ENCODE peak calls at places on chromosome 2, in eight cellular contexts. K, Z, N, A, P, Q, S and L are unnamed samples.

GRCh38 chr2:95317123-95317500 is 20.0 kb downstream of the KCNIP3 start:
- DNase-seq in P (no peak), K (no peak), Q (no peak), Z (no peak), N (no peak), A (no peak), S (no peak), L (no peak)

GRCh38 chr2:9343524-9343923 is 79.8 kb downstream of the ITGB1BP1 start:
- DNase-seq in Z (no peak), N (no peak), Q (no peak), S (no peak), A (no peak), P (no peak), K (no peak), L (no peak)

GRCh38 chr2:188176626-188177025 is 115.0 kb upstream of the GULP1 start:
- DNase-seq in Q (no peak), Z (no peak), S (no peak), N (no peak), K (no peak), A (no peak), P (no peak), L (no peak)

GRCh38 chr2:196586511-196586991 is 53.0 kb upstream of the CCDC150 start:
- DNase-seq in Q (peak), A (no peak), Z (peak), N (no peak), P (no peak), K (no peak), S (no peak), L (no peak)

GRCh38 chr2:224775638-224776037 is 59.5 kb upstream of the CCDC195 start:
- DNase-seq in P (no peak), A (no peak), K (no peak), Q (no peak), N (no peak), S (no peak), Z (no peak), L (peak)

GRCh38 chr2:151032741-151033152 is 228.9 kb downstream of the RBM43 start:
- DNase-seq in S (no peak), A (no peak), Z (peak), Q (peak), P (no peak), K (no peak), N (no peak), L (no peak)

GRCh38 chr2:43269074-43269572 is 42.7 kb upstream of the ZFP36L2 start:
- DNase-seq in P (no peak), Z (peak), Q (peak), S (no peak), K (peak), N (peak), A (peak), L (peak)

GRCh38 chr2:36290306-36290705 is 65.3 kb upstream of the CRIM1 start:
- DNase-seq in K (no peak), A (no peak), Z (no peak), Q (no peak), P (no peak), S (no peak), N (no peak), L (no peak)

GRCh38 chr2:58428553-58429284 is 187.6 kb upstream of the FANCL start:
- DNase-seq in S (no peak), P (no peak), N (no peak), Q (no peak), A (peak), Z (no peak), K (peak), L (no peak)

GRCh38 chr2:9950521-9951271 is 797 bp upstream of the GRHL1 start:
- DNase-seq in Z (no peak), P (no peak), S (no peak), N (peak), Q (no peak), A (peak), K (peak), L (peak)

GRCh38 chr2:72981516-72981915 is 64.2 kb downstream of the EMX1 start:
- DNase-seq in A (no peak), S (no peak), Z (no peak), K (no peak), Q (no peak), P (no peak), N (no peak), L (peak)

GRCh38 chr2:23460228-23460627 is 75.2 kb downstream of the KLHL29 start:
- DNase-seq in S (peak), P (no peak), N (no peak), K (no peak), Q (peak), A (no peak), Z (peak), L (no peak)

GRCh38 chr2:159106105-159106504 is 137.7 kb downstream of the TANC1 start:
- DNase-seq in A (no peak), Z (no peak), P (no peak), Q (peak), N (no peak), K (no peak), S (no peak), L (no peak)

GRCh38 chr2:59727191-59727590 is 826.3 kb downstream of the BCL11A start:
- DNase-seq in S (no peak), P (no peak), Q (no peak), N (no peak), Z (no peak), A (no peak), K (no peak), L (no peak)

GRCh38 chr2:25980076-25980887 is 2.0 kb downstream of the KIF3C start:
- DNase-seq in P (no peak), A (no peak), Q (no peak), S (no peak), K (no peak), Z (no peak), N (no peak), L (no peak)
- H3K4me3 ChIP-seq in P (no peak), A (no peak), Q (no peak), S (no peak), K (no peak), Z (no peak), N (no peak), L (no peak)

GRCh38 chr2:3745901-3746300 is 42.5 kb downstream of the DCDC2C start:
- DNase-seq in P (no peak), K (no peak), Q (no peak), S (no peak), Z (no peak), A (no peak), N (no peak), L (no peak)
- H3K4me3 ChIP-seq in P (no peak), K (no peak), Q (no peak), S (no peak), Z (no peak), A (no peak), N (no peak), L (no peak)

DNA sequence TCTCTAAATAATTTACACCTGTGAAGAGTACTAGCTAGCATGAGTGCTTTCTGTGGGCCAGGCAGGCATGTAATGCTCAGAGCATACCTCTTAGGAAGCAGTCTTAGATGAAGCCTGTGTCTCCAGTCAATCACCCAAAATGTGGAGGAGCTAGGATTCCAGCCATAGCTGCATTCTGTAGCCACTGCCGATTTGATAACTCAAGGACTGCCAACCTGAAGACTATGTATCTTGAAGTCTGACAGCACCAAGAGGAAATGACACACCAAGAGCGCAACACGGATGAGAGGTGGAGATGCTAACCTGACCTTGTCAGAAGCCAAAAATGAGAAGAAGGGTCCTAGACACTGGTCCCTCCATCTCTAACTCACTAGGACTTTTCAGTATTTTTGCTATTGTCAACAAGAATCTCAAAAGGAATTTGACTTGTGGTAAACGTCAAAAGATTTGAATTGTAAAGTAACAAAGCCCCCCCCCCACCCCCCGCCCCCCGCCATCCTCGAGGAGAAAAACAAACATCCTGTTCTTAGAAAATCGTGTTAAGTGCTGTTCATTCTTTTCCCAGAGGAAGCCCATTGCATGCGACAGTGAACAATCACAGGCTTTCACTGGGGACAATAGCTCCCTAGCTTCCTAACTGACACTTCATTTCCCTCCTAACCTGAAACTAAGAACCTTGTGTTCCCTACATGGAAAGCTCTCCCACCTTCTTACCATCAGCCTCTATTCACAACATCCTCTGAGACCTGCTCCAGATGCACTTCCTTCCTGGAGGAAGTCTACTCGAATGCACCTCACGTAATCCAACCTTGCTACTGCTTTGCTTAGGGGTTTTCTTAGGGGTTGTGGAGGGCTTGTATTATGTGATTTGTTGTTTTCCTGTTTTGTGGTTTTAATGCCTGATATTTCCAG is 14.7 kb downstream of the CDC42EP3 start:
- DNase-seq in P (no peak), A (no peak), Z (peak), N (no peak), S (no peak), Q (no peak), K (no peak), L (no peak)
- H3K4me3 ChIP-seq in P (no peak), A (no peak), Z (no peak), N (no peak), S (no peak), Q (no peak), K (no peak), L (no peak)

DNA sequence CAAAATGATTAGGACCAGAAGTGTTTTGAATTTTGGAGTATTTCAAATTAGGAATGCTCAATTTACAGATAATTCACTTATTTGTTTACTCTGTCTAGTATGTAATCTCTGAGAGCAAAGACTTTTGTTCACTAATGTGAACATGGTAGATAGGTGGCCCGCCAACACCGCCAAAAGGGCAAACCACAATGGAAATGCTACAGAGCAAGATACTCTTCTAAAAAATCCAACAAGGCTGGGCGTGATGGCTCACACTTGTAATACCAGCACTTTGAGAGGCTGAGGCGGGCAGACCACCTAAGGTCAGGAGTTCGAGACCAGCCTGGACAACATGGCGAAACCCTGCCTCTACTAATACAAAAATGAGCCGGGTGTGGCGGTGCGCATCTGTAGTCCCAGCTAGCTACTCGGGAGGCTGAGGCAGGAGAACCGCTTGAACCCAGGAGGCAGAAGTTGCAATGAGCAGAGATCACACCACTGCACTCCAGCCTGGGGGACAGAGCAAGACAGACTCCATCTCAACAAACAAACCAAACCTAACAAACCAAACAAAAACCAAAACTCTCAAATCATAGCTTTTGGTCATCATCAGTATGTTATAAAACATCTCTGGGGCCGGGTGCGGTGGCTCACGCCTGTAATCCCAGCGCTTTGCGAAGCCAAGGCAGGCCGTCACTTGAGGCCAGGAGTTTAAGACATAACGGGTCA is 2.4 kb downstream of the CCT4 start:
- DNase-seq in A (no peak), Q (no peak), K (no peak), P (no peak), N (no peak), S (no peak), Z (no peak), L (no peak)
- H3K4me3 ChIP-seq in A (no peak), Q (peak), K (no peak), P (no peak), N (no peak), S (peak), Z (no peak), L (no peak)

DNA sequence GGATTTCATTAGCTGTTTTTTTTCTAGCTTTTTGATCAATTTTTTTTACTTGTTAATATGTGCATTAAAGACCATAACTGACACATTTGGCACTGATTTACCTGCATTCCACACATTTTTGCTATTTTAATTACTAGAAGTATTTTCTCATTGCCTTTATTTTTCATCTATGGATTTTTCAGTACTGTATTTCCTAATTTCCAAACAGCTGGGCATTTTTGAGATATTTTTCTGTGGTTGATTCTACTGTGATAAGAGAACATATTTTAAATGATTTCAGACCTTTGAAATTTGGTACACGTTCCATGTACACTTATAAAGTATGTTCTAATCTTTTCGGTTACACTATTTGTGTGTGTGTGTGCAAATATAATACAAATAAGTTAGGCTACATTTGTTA is 135.3 kb downstream of the PARD3B start:
- DNase-seq in Z (no peak), S (no peak), P (no peak), Q (no peak), K (no peak), N (no peak), A (no peak), L (no peak)
- H3K4me3 ChIP-seq in Z (no peak), S (no peak), P (no peak), Q (no peak), K (no peak), N (no peak), A (no peak), L (no peak)

GRCh38 chr2:98026292-98026691 is 30.5 kb upstream of the TMEM131 start:
- DNase-seq in S (no peak), K (no peak), Q (no peak), N (no peak), A (no peak), P (no peak), Z (no peak), L (peak)
- H3K4me3 ChIP-seq in S (no peak), K (no peak), Q (no peak), N (no peak), A (no peak), P (no peak), Z (no peak), L (no peak)

DNA sequence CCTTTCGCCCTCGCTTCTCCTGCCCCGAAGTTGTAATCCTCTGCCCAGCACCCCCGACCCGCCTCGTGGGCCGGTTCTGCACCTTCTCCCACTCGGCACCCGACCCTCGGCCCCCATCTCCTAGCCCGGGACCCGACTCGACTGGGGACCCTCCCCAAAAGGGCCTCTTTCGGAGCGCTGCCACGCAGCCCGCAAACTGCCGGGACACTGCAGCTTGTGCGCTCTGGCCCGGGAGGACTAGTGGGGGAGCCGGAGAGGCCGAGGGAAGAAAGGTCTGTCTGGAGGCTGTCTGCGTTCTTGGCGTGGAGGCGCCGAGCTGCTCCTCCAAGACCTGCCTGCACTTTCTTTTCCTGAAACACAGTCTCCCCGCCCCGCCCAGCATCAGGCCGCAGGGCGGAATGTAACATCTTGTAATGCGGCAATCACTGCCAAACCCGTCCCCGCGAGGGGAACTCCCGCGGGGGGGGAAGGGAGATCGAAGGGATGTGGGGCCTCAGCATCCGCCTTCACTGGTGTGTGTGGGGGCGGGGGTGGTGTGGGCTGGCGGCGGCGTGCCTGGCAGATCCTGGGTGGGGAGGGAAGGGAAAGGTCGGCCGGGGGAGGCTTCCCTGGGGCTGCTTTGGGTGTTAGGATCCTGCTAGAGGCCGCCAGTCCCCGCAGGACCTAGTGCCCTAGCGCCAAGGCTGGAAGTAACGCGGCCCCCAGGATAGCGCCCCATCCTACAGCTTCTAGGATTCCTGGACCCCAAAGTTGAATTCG is 7.4 kb downstream of the DLX2 start:
- DNase-seq in K (peak), S (no peak), P (peak), N (peak), A (peak), Z (peak), Q (peak), L (peak)
- H3K4me3 ChIP-seq in K (peak), S (peak), P (peak), N (peak), A (peak), Z (peak), Q (peak), L (peak)

DNA sequence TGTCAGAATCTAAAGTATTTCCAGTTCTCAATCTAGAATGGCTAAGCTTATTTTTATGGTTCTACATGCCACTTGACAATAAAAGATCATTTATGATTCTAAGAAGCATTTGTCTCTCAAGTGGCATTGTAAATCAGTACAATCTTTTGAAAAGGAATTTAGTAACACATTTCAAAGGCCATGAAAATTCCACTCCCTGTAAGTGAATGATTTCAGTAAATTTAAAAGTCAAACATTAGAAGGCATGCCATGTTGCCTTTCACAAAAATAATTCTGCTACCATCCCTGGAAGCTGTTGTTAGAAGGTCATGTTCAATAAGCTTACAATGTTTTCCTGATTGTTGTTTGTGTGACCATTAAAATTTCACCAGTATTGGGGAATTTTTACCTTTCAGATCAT is 142.9 kb downstream of the RPIA start:
- DNase-seq in N (no peak), Q (no peak), P (no peak), K (no peak), Z (no peak), A (no peak), S (no peak), L (no peak)
- H3K4me3 ChIP-seq in N (no peak), Q (no peak), P (no peak), K (no peak), Z (no peak), A (no peak), S (no peak), L (no peak)

GRCh38 chr2:127479866-127480743 is 46.2 kb downstream of the IWS1 start:
- DNase-seq in P (no peak), N (no peak), Z (no peak), K (no peak), Q (peak), S (no peak), A (no peak), L (no peak)
- H3K4me3 ChIP-seq in P (no peak), N (no peak), Z (no peak), K (no peak), Q (no peak), S (no peak), A (no peak), L (no peak)